ENCODE peak calls at places on chromosome 20, in four cellular contexts. R is K562, B is right lobe of liver, P is body of pancreas. L is an unnamed sample.

GRCh38 chr20:50694379-50695143 is 3.2 kb upstream of the RIPOR3 start:
- DNase-seq in B (no peak), R (no peak), P (no peak), L (no peak)

GRCh38 chr20:34112600-34113061 is 588 bp upstream of the EIF2S2 start:
- DNase-seq in R (no peak), B (peak), P (peak), L (peak)

GRCh38 chr20:25863536-25864325 is 167.1 kb upstream of the ZNF337 start:
- DNase-seq in B (no peak), P (no peak), R (no peak), L (peak)

GRCh38 chr20:32792316-32792715 is 27.4 kb upstream of the MAPRE1 start:
- DNase-seq in P (peak), R (no peak), B (no peak), L (no peak)

GRCh38 chr20:47305667-47306066 is 50.8 kb downstream of the ZMYND8 start:
- DNase-seq in B (no peak), R (no peak), P (no peak), L (no peak)

GRCh38 chr20:1102016-1102415 is 16.4 kb upstream of the PSMF1 start:
- DNase-seq in R (no peak), B (no peak), P (no peak), L (no peak)

GRCh38 chr20:50421356-50422340 is 88.5 kb upstream of the PTPN1 start:
- DNase-seq in P (no peak), R (no peak), B (no peak), L (no peak)

GRCh38 chr20:32908334-32909292 is 49.9 kb downstream of the EFCAB8 start:
- DNase-seq in R (no peak), B (no peak), P (no peak), L (no peak)

GRCh38 chr20:13800728-13801134 is 15.9 kb downstream of the NDUFAF5 start:
- DNase-seq in P (peak), B (peak), R (no peak), L (peak)

GRCh38 chr20:5156670-5157448 is 30.1 kb downstream of the CDS2 start:
- DNase-seq in R (no peak), P (no peak), B (no peak), L (no peak)

GRCh38 chr20:50580016-50580747 is 70.0 kb downstream of the PTPN1 start:
- DNase-seq in P (peak), R (peak), B (peak), L (peak)

GRCh38 chr20:40686434-40686882 is 2.6 kb downstream of the MAFB start:
- DNase-seq in B (peak), R (no peak), P (no peak), L (peak)

GRCh38 chr20:40689100-40689942 is at the start of gene MAFB:
- DNase-seq in P (peak), B (peak), R (peak), L (peak)

GRCh38 chr20:40686893-40687292 is 2.1 kb downstream of the MAFB start:
- DNase-seq in R (no peak), B (no peak), P (no peak), L (no peak)

GRCh38 chr20:40688129-40689099 is 622 bp downstream of the MAFB start:
- DNase-seq in R (no peak), B (peak), P (no peak), L (peak)

GRCh38 chr20:40687384-40688128 is 1.5 kb downstream of the MAFB start:
- DNase-seq in R (no peak), B (peak), P (peak), L (peak)
- TF ChIP-seq POLR2A in R (no peak), B (peak), P (no peak), L (peak)

DNA sequence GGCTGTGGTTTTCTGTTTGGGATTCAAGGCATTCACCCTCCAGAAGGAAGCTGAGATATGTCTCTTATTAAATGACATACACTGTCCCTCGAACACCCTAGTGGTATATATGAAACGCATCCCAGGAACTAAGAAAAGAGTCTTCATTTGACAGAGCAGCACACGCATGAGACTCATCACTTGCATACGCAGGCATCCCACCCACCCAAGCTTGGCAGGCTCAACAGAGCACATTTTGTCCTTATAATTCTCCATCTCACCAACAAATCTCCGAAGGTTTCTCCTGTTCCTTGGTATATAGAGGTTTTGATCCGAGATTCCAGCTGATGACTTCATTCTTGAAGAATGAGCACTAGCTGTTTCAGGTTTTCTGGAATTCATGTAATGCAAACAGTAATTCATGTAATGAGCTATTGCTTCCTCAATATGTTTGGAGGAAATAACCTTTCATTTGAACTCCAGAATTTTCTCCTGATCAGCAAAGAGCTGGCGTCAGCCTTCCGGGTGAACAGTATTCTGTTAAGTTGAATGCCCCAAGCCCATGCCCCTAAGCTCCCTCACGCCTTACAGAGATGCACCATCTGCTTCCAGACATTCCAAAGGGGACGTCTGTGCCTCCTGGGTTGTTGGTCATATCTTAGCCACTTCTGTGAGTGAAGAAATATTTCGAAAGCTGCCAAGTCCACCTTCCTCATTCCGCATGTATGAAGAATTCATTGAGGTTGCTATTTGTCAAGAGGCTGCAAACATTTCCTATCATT is 66.0 kb upstream of the CDH4 start:
- DNase-seq in P (peak), R (no peak), B (no peak), L (no peak)
- H3K4me3 ChIP-seq in P (no peak), R (no peak), B (no peak), L (no peak)

DNA sequence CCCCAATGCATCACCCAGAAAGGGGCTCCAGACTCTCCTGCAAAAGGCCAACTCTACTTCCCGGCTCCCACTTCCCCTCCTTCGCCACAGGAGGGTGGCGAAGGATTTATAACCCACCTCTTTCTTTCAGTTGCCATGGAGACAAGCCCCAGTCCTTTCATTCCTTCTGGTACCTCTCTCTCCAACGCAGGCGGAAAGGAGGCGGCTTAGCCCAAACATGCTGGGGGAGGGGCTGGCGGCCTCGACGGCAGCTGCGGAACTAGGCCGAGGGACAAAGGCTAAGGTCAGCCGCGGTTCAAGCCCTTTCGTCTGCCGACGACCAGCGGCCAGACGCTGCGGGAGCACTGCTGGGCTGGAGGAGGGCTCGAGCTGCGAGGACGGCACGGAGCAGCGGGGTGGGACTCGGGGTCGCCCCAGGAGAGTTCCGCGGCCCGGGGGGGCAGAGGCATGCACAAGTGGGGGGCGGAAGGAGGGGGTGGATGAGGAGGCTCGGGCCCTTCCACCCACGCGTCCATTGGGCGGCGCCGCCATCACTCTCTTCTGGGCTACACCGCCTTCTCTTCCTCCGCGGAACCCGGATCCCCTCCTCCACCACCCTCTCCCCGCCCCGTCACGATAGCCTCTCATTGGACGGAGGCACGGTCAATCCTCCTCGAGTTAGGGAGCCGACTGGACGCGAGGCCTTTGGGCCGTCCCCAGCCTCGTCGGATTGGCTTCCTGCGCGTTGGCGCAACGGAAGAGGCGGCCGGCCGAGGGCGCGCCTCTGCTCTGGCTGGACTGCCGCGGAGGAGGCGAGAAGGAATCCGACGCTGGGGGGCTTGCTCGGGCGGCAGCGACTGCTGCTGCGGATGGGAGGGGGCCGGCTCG is at the start of gene PANK2:
- DNase-seq in P (peak), B (peak), R (peak), L (peak)
- TF ChIP-seq POLR2A in P (peak), B (peak), R (peak), L (peak)

GRCh38 chr20:46057856-46058655 is 29.0 kb downstream of the SLC12A5 start:
- DNase-seq in R (no peak), B (no peak), P (peak), L (peak)
- H3K4me3 ChIP-seq in R (no peak), B (no peak), P (no peak), L (no peak)

GRCh38 chr20:58973179-58973578 is 7.9 kb upstream of the NELFCD start:
- DNase-seq in R (no peak), B (no peak), P (no peak), L (no peak)
- TF ChIP-seq POLR2A in R (no peak), B (no peak), P (no peak), L (no peak)

DNA sequence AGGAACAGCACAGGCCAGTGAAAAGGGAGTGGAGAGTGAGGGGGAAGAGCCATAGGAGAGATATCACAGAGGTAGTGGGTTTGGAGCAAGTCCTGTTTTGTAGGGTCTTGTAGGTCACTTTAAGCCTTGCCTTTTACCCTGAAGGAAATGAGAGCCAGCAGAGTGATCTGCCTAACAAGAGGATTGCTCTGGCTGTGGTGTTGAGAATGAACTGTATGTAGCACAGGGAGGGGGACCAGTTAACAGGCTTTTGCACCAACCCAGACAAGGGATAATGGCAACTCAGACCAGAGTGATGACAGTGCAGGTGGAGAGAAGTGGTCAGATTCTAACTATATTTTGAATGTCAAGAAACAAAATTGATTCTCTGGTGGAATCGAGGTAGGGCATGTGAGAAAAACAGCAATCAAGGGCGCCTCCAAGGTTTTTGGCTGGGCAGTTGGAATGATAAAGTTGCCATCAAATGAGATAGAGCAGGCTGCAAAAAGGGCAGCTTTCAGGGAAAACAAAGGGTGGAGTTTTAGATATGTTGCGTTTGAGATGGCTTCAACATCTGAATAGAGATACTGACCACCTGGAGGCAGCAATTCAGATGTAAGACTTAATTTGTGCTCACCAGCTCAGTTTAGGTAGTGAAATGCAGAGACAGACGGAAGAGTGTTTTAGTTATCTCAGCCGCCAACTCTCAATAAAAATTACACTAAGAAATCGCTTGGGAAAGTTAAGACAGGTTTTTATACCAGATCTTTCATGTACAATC is 134.4 kb upstream of the BTBD3 start:
- DNase-seq in B (no peak), R (no peak), P (no peak), L (no peak)
- H3K4me3 ChIP-seq in B (no peak), R (no peak), P (no peak), L (no peak)

DNA sequence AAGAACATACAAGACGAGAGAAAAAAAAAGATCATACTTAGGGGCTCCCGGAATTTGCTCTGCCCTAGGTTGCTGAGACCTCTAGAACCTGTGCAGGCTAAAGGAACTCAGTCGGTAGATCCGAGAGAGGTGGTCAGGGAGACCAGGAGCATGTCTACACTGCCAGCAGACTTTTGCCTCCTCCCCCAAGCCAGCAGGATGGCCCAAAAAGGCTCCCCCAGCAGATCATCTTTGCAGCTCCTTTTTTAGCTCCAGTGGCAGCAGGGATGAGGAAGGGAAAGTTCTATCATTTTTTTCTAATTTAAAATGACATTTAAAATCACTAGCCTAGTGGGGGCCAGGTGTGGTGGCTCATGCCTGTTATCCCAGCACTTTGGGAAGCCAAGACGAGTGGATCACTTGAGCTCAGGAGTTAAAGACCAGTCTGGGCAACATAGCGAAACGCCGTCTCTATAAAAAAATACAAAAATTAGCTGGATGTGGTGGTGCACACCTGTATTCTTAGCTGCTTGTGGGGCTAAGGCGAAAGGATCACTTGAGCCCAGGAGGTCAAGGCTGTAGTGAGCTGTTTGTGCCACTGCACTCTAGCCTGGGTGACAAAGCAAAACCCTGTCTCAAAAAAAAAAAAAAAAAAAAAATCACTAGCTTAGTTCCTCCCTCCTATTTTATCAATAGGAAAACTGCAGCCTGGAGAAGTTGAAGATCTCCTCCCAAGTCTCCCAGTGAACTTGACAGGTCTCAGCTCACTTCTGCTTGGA is 69.3 kb upstream of the MYL9 start:
- DNase-seq in R (no peak), P (no peak), B (no peak), L (no peak)
- TF ChIP-seq POLR2A in R (no peak), P (no peak), B (no peak), L (no peak)

DNA sequence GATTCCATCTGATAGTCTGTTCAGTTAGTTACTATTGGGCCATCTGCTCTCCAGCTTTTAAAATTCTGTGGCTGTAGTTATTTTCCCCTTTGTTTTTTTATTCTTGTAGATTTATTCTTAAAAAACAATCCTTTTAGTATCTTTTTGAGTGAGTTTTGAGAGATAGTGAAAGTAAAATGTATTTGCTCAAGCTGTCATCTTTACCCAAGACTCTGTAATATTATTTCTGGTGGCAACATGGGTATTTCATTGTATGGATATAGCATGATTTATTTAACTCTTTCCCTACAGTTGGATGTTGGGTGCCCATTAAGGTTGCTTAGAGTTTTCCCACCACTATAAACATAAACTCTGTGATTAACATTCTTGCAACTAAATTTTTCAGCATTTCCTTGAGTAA is 24.6 kb downstream of the STK4 start:
- DNase-seq in R (no peak), P (no peak), B (no peak), L (no peak)
- H3K4me3 ChIP-seq in R (no peak), P (no peak), B (no peak), L (no peak)

GRCh38 chr20:24653306-24653705 is 183.9 kb downstream of the SYNDIG1 start:
- DNase-seq in P (no peak), R (no peak), B (no peak), L (no peak)
- TF ChIP-seq POLR2A in P (no peak), R (no peak), B (no peak), L (no peak)